ENCODE peak calls at places on chromosome X, in ten cellular contexts. L is lower leg skin, K is Peyer's patch, O is coronary artery, Z is A673, H is Panc1, F is IMR-90, X is right lobe of liver, A is bronchial epithelial cell, B is esophagus squamous epithelium. Y is an unnamed sample.

GRCh38 chrX:45537936-45538335 is 337.3 kb upstream of the DIPK2B start:
- DNase-seq in L (no peak), K (no peak), O (no peak), Z (no peak), H (no peak), F (no peak), X (no peak), A (peak), B (no peak), Y (no peak)

GRCh38 chrX:118717703-118718391 is 9.6 kb upstream of the IL13RA1 start:
- DNase-seq in L (no peak), K (no peak), O (no peak), Z (no peak), H (no peak), F (no peak), X (no peak), A (no peak), B (no peak), Y (no peak)

GRCh38 chrX:152884171-152884570 is 13.7 kb upstream of the ZNF185 start:
- DNase-seq in L (no peak), K (no peak), O (no peak), Z (no peak), H (no peak), F (no peak), X (no peak), A (no peak), B (no peak), Y (no peak)

GRCh38 chrX:57900961-57901360 is 9.3 kb downstream of the ZXDA start:
- DNase-seq in L (no peak), K (no peak), O (no peak), Z (peak), H (no peak), F (peak), X (no peak), A (no peak), B (no peak), Y (no peak)

GRCh38 chrX:155997436-155997835 is at the start of gene IL9R:
- DNase-seq in L (peak), K (peak), O (no peak), Z (no peak), H (no peak), F (no peak), X (no peak), A (no peak), B (no peak), Y (peak)

GRCh38 chrX:16897445-16897844 is 27.3 kb upstream of the RBBP7 start:
- DNase-seq in L (no peak), K (no peak), O (no peak), Z (no peak), H (no peak), F (no peak), X (no peak), A (no peak), B (no peak), Y (no peak)

GRCh38 chrX:87525771-87526229 is 8.2 kb downstream of the KLHL4 start:
- DNase-seq in L (no peak), K (no peak), O (no peak), Z (no peak), H (no peak), F (peak), X (no peak), A (peak), B (no peak), Y (no peak)

GRCh38 chrX:38618152-38618551 is 56.8 kb downstream of the TSPAN7 start:
- DNase-seq in L (no peak), K (no peak), O (no peak), Z (no peak), H (no peak), F (no peak), X (no peak), A (no peak), B (no peak), Y (no peak)

GRCh38 chrX:109077788-109078187 is 341.4 kb upstream of the IRS4 start:
- DNase-seq in L (no peak), K (no peak), O (no peak), Z (no peak), H (no peak), F (no peak), X (no peak), A (peak), B (no peak), Y (no peak)

GRCh38 chrX:29652484-29652883 is 562.9 kb upstream of the MAGEB2 start:
- DNase-seq in L (no peak), K (no peak), O (no peak), Z (no peak), H (no peak), F (peak), X (no peak), A (peak), B (no peak), Y (no peak)

GRCh38 chrX:153927936-153928760 is 2.1 kb upstream of the ARHGAP4 start:
- DNase-seq in L (peak), K (peak), O (peak), Z (peak), H (peak), F (peak), X (peak), A (peak), B (peak), Y (peak)

GRCh38 chrX:87626996-87627395 is 109.4 kb downstream of the KLHL4 start:
- DNase-seq in L (no peak), K (no peak), O (no peak), Z (no peak), H (no peak), F (no peak), X (no peak), A (no peak), B (no peak), Y (no peak)

GRCh38 chrX:97743014-97743413 is 859.3 kb downstream of the RPA4 start:
- DNase-seq in L (no peak), K (no peak), O (no peak), Z (peak), H (no peak), F (no peak), X (no peak), A (no peak), B (no peak), Y (no peak)

GRCh38 chrX:40576291-40576690 is 4.5 kb upstream of the ATP6AP2 start:
- DNase-seq in L (no peak), K (no peak), O (no peak), Z (no peak), H (no peak), F (no peak), X (no peak), A (no peak), B (no peak), Y (no peak)

GRCh38 chrX:17552251-17552650 is 177.3 kb downstream of the NHS start:
- DNase-seq in L (no peak), K (no peak), O (no peak), Z (no peak), H (no peak), F (peak), X (no peak), A (peak), B (no peak), Y (no peak)

GRCh38 chrX:13376857-13377441 is 57.1 kb upstream of the ATXN3L start:
- DNase-seq in L (peak), K (no peak), O (no peak), Z (peak), H (no peak), F (peak), X (no peak), A (peak), B (no peak), Y (no peak)
- H3K4me3 ChIP-seq in L (no peak), K (no peak), O (no peak), Z (no peak), H (no peak), F (no peak), X (no peak), A (no peak), B (no peak), Y (no peak)

GRCh38 chrX:91414710-91415109 is 19.9 kb upstream of the PABPC5 start:
- DNase-seq in L (no peak), K (no peak), O (no peak), Z (peak), H (no peak), F (no peak), X (no peak), A (no peak), B (no peak), Y (no peak)
- TF ChIP-seq CTCF in L (no peak), K (no peak), O (peak), Z (peak), H (peak), F (peak), X (peak), A (no peak), B (no peak), Y (no peak)

DNA sequence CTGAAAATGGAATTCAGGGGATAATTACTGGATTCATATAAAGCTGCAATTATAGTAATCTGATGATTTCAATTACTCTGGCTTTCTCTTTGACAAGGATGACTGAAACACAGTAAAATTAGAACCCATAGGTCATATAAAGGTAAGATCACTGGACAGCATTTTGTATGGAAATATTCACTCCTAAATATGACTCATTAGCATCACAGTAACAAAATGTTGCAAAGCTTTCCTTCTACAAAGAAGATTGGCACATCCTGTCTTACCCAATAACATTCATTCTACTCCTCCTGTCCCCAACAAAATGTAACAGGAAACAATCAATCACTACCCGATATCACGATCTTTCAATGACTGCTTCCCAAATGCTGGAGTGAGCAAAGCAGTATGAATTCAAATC is 95.4 kb downstream of the FANCB start:
- DNase-seq in L (no peak), K (no peak), O (no peak), Z (no peak), H (no peak), F (peak), X (no peak), A (peak), B (no peak), Y (no peak)
- H3K4me3 ChIP-seq in L (no peak), K (no peak), O (no peak), Z (no peak), H (no peak), F (no peak), X (no peak), A (no peak), B (no peak), Y (no peak)

GRCh38 chrX:13357925-13358324 is 38.1 kb upstream of the ATXN3L start:
- DNase-seq in L (no peak), K (no peak), O (no peak), Z (peak), H (no peak), F (peak), X (no peak), A (peak), B (no peak), Y (no peak)
- TF ChIP-seq CTCF in L (no peak), K (no peak), O (no peak), Z (no peak), H (no peak), F (no peak), X (no peak), A (no peak), B (no peak), Y (no peak)

GRCh38 chrX:73932522-73932921 is 369.5 kb downstream of the CHIC1 start:
- DNase-seq in L (no peak), K (no peak), O (no peak), Z (no peak), H (no peak), F (no peak), X (no peak), A (no peak), B (no peak), Y (no peak)

GRCh38 chrX:73930300-73930699 is 367.3 kb downstream of the CHIC1 start:
- DNase-seq in L (no peak), K (no peak), O (no peak), Z (no peak), H (no peak), F (peak), X (no peak), A (peak), B (no peak), Y (no peak)
- H3K4me3 ChIP-seq in L (no peak), K (no peak), O (no peak), Z (no peak), H (no peak), F (no peak), X (no peak), A (no peak), B (no peak), Y (no peak)

GRCh38 chrX:4277122-4277521 is 563.7 kb upstream of the PRKX start:
- DNase-seq in L (no peak), K (no peak), O (no peak), Z (peak), H (no peak), F (no peak), X (no peak), A (no peak), B (no peak), Y (no peak)
- TF ChIP-seq CTCF in L (no peak), K (no peak), O (no peak), Z (peak), H (no peak), F (no peak), X (no peak), A (no peak), B (no peak), Y (no peak)

DNA sequence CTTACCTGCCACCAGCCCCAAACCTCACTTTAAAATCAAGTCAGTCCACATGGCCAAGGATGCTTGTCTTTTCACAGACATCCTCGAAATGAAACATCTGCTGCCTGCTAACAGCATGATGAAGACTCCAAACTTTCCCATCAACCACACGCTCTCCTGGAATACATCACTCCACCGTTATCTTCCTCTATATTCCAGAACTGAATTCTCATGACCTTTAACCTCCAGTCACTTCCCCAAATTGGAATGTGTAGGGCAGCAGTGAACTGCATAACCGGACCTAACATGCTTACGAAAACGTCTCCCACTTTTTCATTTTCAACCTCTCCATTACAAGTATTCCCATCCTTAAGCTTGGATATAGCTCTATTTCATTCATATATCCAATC is 30.7 kb upstream of the ZNF41 start:
- DNase-seq in L (no peak), K (no peak), O (no peak), Z (no peak), H (no peak), F (no peak), X (no peak), A (no peak), B (no peak), Y (no peak)
- H3K4me3 ChIP-seq in L (no peak), K (peak), O (peak), Z (peak), H (peak), F (peak), X (peak), A (peak), B (peak), Y (peak)

DNA sequence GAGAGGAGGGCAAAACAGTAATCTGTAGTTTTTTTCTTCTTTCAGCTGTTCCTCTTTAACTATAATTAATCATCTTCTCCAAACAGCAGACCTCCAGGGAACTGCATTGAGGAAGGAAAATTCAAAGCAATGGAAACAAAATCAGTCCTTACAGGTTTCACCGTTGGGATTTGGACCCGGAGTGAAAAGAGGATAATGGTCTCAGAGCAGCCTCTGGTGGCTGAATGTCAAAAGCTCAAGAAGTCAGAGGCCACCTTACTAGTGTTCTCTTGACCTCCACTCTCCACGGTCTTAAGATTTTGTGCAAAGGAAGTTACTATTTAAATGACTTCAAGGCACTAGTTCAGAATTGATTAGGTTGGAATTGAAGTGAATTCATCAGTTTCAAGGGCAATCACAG is 16.0 kb upstream of the MID1 start:
- DNase-seq in L (no peak), K (peak), O (no peak), Z (peak), H (no peak), F (peak), X (no peak), A (no peak), B (no peak), Y (no peak)
- TF ChIP-seq CTCF in L (no peak), K (peak), O (no peak), Z (peak), H (peak), F (peak), X (peak), A (peak), B (peak), Y (peak)

GRCh38 chrX:125205918-125206665 is 113.6 kb upstream of the TEX13C start:
- DNase-seq in L (no peak), K (no peak), O (no peak), Z (peak), H (no peak), F (no peak), X (peak), A (peak), B (no peak), Y (no peak)
- H3K4me3 ChIP-seq in L (no peak), K (no peak), O (peak), Z (peak), H (peak), F (no peak), X (peak), A (no peak), B (peak), Y (no peak)

Y was measured in GM12864.